ENCODE peak calls at places on chromosomes 7 and 10, in four cellular contexts. One of them, this sample, is unnamed.
A peak's percentile ranks its signal among the peaks of the same experiment; 100 is the strongest.

GRCh38 chr10:13346912-13347234 is 1.2 kb downstream of the SEPHS1 start:
- DNase-seq in MM.1S: peak; percentile 21
- DNase-seq in neural progenitor cell: peak; percentile 44
- DNase-seq in fibroblast of lung: peak; percentile 2
- DNase-seq in this sample: no peak

GRCh38 chr7:107746006-107746405 is 2.1 kb downstream of the CBLL1 start:
- DNase-seq in MM.1S: no peak
- DNase-seq in neural progenitor cell: no peak
- DNase-seq in fibroblast of lung: no peak
- DNase-seq in this sample: peak; percentile 26

GRCh38 chr10:63711866-63712716 is 190.9 kb downstream of the REEP3 start:
- DNase-seq in MM.1S: no peak
- DNase-seq in neural progenitor cell: no peak
- DNase-seq in fibroblast of lung: peak; percentile 96
- DNase-seq in this sample: no peak

GRCh38 chr7:33973235-33974015 is 68.1 kb downstream of the BMPER start:
- DNase-seq in MM.1S: no peak
- DNase-seq in neural progenitor cell: no peak
- DNase-seq in fibroblast of lung: no peak
- DNase-seq in this sample: no peak

GRCh38 chr7:17298840-17299476 is 506 bp downstream of the AHR start:
- DNase-seq in MM.1S: peak; percentile 56
- DNase-seq in neural progenitor cell: peak; percentile 65
- DNase-seq in fibroblast of lung: peak; percentile 21
- DNase-seq in this sample: peak; percentile 27

GRCh38 chr10:128102480-128103228 is 23.6 kb downstream of the MKI67 start:
- DNase-seq in MM.1S: no peak
- DNase-seq in neural progenitor cell: no peak
- DNase-seq in fibroblast of lung: no peak
- DNase-seq in this sample: no peak

GRCh38 chr10:43343126-43343525 is 28.3 kb upstream of the FXYD4 start:
- DNase-seq in MM.1S: no peak
- DNase-seq in neural progenitor cell: no peak
- DNase-seq in fibroblast of lung: no peak
- DNase-seq in this sample: no peak

GRCh38 chr7:10974717-10975032 is 1.0 kb downstream of the PHF14 start:
- DNase-seq in MM.1S: no peak
- DNase-seq in neural progenitor cell: no peak
- DNase-seq in fibroblast of lung: no peak
- DNase-seq in this sample: no peak

GRCh38 chr10:22434521-22434920 is 89.2 kb downstream of the SPAG6 start:
- DNase-seq in MM.1S: no peak
- DNase-seq in neural progenitor cell: no peak
- DNase-seq in fibroblast of lung: no peak
- DNase-seq in this sample: no peak

GRCh38 chr10:50653142-50653541 is 29.4 kb upstream of the SGMS1 start:
- DNase-seq in MM.1S: peak; percentile 64
- DNase-seq in neural progenitor cell: no peak
- DNase-seq in fibroblast of lung: peak; percentile 23
- DNase-seq in this sample: peak; percentile 41

GRCh38 chr10:42974693-42975002 is 102.2 kb upstream of the RET start:
- DNase-seq in MM.1S: no peak
- DNase-seq in neural progenitor cell: no peak
- DNase-seq in fibroblast of lung: no peak
- DNase-seq in this sample: no peak

GRCh38 chr10:69979177-69979576 is 73.5 kb upstream of the MACROH2A2 start:
- DNase-seq in MM.1S: no peak
- DNase-seq in neural progenitor cell: no peak
- DNase-seq in fibroblast of lung: no peak
- DNase-seq in this sample: no peak

GRCh38 chr10:92757066-92757716 is 67.4 kb downstream of the HHEX start:
- DNase-seq in MM.1S: peak; percentile 79
- DNase-seq in neural progenitor cell: peak; percentile 59
- DNase-seq in fibroblast of lung: peak; percentile 82
- DNase-seq in this sample: peak; percentile 31

GRCh38 chr7:1532456-1533254 is 2.2 kb downstream of the MAFK start:
- DNase-seq in MM.1S: no peak
- DNase-seq in neural progenitor cell: no peak
- DNase-seq in fibroblast of lung: peak; percentile 90
- DNase-seq in this sample: peak; percentile 70

GRCh38 chr10:86254081-86254480 is 112.5 kb downstream of the GRID1 start:
- DNase-seq in MM.1S: no peak
- DNase-seq in neural progenitor cell: no peak
- DNase-seq in fibroblast of lung: no peak
- DNase-seq in this sample: no peak

GRCh38 chr7:68258569-68258968 is 1261.9 kb downstream of the TYW1 start:
- DNase-seq in MM.1S: no peak
- DNase-seq in neural progenitor cell: peak; percentile 17
- DNase-seq in fibroblast of lung: no peak
- DNase-seq in this sample: no peak

GRCh38 chr7:109503421-109503820 is 933.7 kb downstream of the DNAJB9 start:
- DNase-seq in MM.1S: no peak
- DNase-seq in neural progenitor cell: no peak
- DNase-seq in fibroblast of lung: no peak
- DNase-seq in this sample: peak; percentile 10

GRCh38 chr10:80185522-80186299 is 19.6 kb downstream of the ANXA11 start:
- DNase-seq in MM.1S: no peak
- DNase-seq in neural progenitor cell: no peak
- DNase-seq in fibroblast of lung: no peak
- DNase-seq in this sample: no peak

GRCh38 chr7:43659549-43659896 is 69.8 kb downstream of the COA1 start:
- DNase-seq in MM.1S: no peak
- DNase-seq in neural progenitor cell: no peak
- DNase-seq in fibroblast of lung: no peak
- DNase-seq in this sample: no peak

GRCh38 chr10:68543004-68543918 is 15.9 kb upstream of the SLC25A16 start:
- DNase-seq in MM.1S: no peak
- DNase-seq in neural progenitor cell: no peak
- DNase-seq in fibroblast of lung: peak; percentile 90
- DNase-seq in this sample: no peak

GRCh38 chr10:810351-810846 is 120.9 kb upstream of the DIP2C start:
- DNase-seq in MM.1S: peak; percentile 27
- DNase-seq in neural progenitor cell: peak; percentile 76
- DNase-seq in fibroblast of lung: no peak
- DNase-seq in this sample: no peak

GRCh38 chr10:72875250-72876055 is 18.1 kb upstream of the OIT3 start:
- DNase-seq in MM.1S: peak; percentile 45
- DNase-seq in neural progenitor cell: peak; percentile 31
- DNase-seq in fibroblast of lung: peak; percentile 22
- DNase-seq in this sample: no peak

GRCh38 chr10:6388261-6388893 is 185.6 kb downstream of the PFKFB3 start:
- DNase-seq in MM.1S: no peak
- DNase-seq in neural progenitor cell: no peak
- DNase-seq in fibroblast of lung: no peak
- DNase-seq in this sample: no peak

GRCh38 chr10:16792675-16793074 is 24.5 kb downstream of the RSU1 start:
- DNase-seq in MM.1S: no peak
- DNase-seq in neural progenitor cell: no peak
- DNase-seq in fibroblast of lung: peak; percentile 87
- DNase-seq in this sample: peak; percentile 16

GRCh38 chr10:106929291-106929925 is 235.1 kb downstream of the SORCS1 start:
- DNase-seq in MM.1S: no peak
- DNase-seq in neural progenitor cell: peak; percentile 68
- DNase-seq in fibroblast of lung: no peak
- DNase-seq in this sample: no peak

GRCh38 chr10:106930751-106931150 is 233.8 kb downstream of the SORCS1 start:
- DNase-seq in MM.1S: no peak
- DNase-seq in neural progenitor cell: no peak
- DNase-seq in fibroblast of lung: no peak
- DNase-seq in this sample: no peak

GRCh38 chr10:106935978-106936451 is 228.5 kb downstream of the SORCS1 start:
- DNase-seq in MM.1S: peak; percentile 57
- DNase-seq in neural progenitor cell: no peak
- DNase-seq in fibroblast of lung: no peak
- DNase-seq in this sample: no peak

GRCh38 chr10:106931853-106932249 is 232.7 kb downstream of the SORCS1 start:
- DNase-seq in MM.1S: no peak
- DNase-seq in neural progenitor cell: no peak
- DNase-seq in fibroblast of lung: no peak
- DNase-seq in this sample: no peak

DNA sequence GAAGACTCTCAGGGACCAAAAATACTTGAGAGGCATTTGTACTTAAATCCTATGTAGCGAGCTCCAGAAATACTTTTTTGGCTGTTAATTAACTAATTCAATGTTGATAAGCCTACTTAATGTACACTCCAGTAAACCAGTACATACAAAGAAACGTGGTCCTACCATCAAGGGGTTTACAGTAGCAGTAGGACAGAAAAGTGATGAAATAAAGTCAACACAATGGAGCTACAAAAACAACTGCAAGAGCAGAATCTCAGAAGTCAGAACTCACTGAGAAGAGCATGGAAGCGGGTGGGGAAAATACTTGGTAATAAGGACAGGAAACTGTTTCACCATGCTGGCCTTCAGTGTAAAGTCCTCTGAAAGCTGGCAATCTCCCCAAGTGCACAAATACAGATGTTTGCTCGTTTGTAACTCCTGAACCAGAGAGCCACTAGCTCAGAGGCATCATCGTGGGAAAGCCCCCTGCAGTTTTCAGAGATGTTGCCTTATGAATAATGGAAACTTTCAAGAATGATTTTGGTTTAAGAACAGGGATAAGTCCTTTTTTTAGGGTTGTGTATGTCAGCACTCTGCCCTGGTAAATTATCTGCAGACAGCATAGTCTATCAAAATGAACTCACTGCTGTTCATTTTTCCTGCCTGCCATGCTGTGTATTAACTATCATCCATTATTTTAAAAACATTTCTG is 233.2 kb downstream of the SORCS1 start:
- DNase-seq in MM.1S: peak; percentile 25
- DNase-seq in neural progenitor cell: no peak
- DNase-seq in fibroblast of lung: no peak
- DNase-seq in this sample: no peak
- H3K4me2 ChIP-seq in MM.1S: peak overlapping the region; percentile 3
- H3K4me2 ChIP-seq in neural progenitor cell: peak overlapping the region; percentile 19
- H3K4me2 ChIP-seq in fibroblast of lung: no peak overlapping the region
- H3K4me2 ChIP-seq in this sample: no peak overlapping the region

GRCh38 chr7:57348646-57349269 is 101.2 kb upstream of the ZNF716 start:
- DNase-seq in MM.1S: no peak
- DNase-seq in neural progenitor cell: no peak
- DNase-seq in fibroblast of lung: no peak
- DNase-seq in this sample: no peak

GRCh38 chr7:57342954-57343353 is 107.0 kb upstream of the ZNF716 start:
- DNase-seq in MM.1S: no peak
- DNase-seq in neural progenitor cell: no peak
- DNase-seq in fibroblast of lung: no peak
- DNase-seq in this sample: no peak

GRCh38 chr7:57343901-57344622 is 105.9 kb upstream of the ZNF716 start:
- DNase-seq in MM.1S: no peak
- DNase-seq in neural progenitor cell: no peak
- DNase-seq in fibroblast of lung: no peak
- DNase-seq in this sample: no peak

GRCh38 chr7:57339198-57339944 is 110.6 kb upstream of the ZNF716 start:
- DNase-seq in MM.1S: no peak
- DNase-seq in neural progenitor cell: no peak
- DNase-seq in fibroblast of lung: no peak
- DNase-seq in this sample: no peak

GRCh38 chr7:57344957-57345356 is 105.0 kb upstream of the ZNF716 start:
- DNase-seq in MM.1S: no peak
- DNase-seq in neural progenitor cell: no peak
- DNase-seq in fibroblast of lung: no peak
- DNase-seq in this sample: no peak
- H3K9me3 ChIP-seq in MM.1S: no peaks in the 10 kb centered on the region
- H3K9me3 ChIP-seq in neural progenitor cell: no peaks in the 10 kb centered on the region
- H3K9me3 ChIP-seq in fibroblast of lung: no peaks in the 10 kb centered on the region
- H3K9me3 ChIP-seq in this sample: peaks cover 69% of the 10 kb centered on the region

GRCh38 chr7:100539436-100540006 is 518 bp downstream of the AGFG2 start:
- DNase-seq in MM.1S: no peak
- DNase-seq in neural progenitor cell: peak; percentile 51
- DNase-seq in fibroblast of lung: no peak
- DNase-seq in this sample: no peak

GRCh38 chr7:100543586-100543985 is 4.6 kb downstream of the AGFG2 start:
- DNase-seq in MM.1S: no peak
- DNase-seq in neural progenitor cell: no peak
- DNase-seq in fibroblast of lung: no peak
- DNase-seq in this sample: no peak

GRCh38 chr7:100538654-100539435 is at the start of gene AGFG2:
- DNase-seq in MM.1S: peak; percentile 100
- DNase-seq in neural progenitor cell: peak; percentile 100
- DNase-seq in fibroblast of lung: peak; percentile 99
- DNase-seq in this sample: peak; percentile 100

GRCh38 chr7:100540073-100540723 is 1.2 kb downstream of the AGFG2 start:
- DNase-seq in MM.1S: no peak
- DNase-seq in neural progenitor cell: no peak
- DNase-seq in fibroblast of lung: no peak
- DNase-seq in this sample: no peak

GRCh38 chr7:100538348-100538653 is 702 bp upstream of the AGFG2 start:
- DNase-seq in MM.1S: no peak
- DNase-seq in neural progenitor cell: no peak
- DNase-seq in fibroblast of lung: no peak
- DNase-seq in this sample: no peak
- H3K4me2 ChIP-seq in MM.1S: peak overlapping the region; percentile 97
- H3K4me2 ChIP-seq in neural progenitor cell: peak overlapping the region; percentile 71
- H3K4me2 ChIP-seq in fibroblast of lung: peak overlapping the region; percentile 70
- H3K4me2 ChIP-seq in this sample: peak overlapping the region; percentile 91

DNA sequence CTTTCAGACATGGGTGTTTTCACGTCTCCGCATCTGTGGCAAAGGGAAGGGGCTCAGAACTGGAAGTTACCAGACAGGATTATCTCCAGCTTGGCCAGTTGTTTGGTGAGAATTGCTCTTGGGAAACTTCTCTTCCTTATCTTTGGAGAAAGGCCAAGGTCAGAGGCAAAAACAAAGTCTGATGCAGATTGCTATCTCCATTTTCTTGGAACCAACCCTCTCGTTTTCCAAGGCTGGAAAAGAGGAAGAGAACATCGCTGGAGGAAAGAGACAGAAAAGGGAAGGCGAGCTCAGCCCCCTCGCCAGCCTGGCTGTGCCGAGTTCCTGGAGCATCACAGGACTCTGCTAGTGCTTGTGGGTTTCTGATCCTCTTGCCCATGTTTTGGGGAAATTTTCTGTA is 396.8 kb upstream of the SHH start:
- DNase-seq in MM.1S: no peak
- DNase-seq in neural progenitor cell: no peak
- DNase-seq in fibroblast of lung: no peak
- DNase-seq in this sample: no peak
- H3K9me3 ChIP-seq in MM.1S: no peaks in the 10 kb centered on the region
- H3K9me3 ChIP-seq in neural progenitor cell: no peaks in the 10 kb centered on the region
- H3K9me3 ChIP-seq in fibroblast of lung: no peaks in the 10 kb centered on the region
- H3K9me3 ChIP-seq in this sample: no peaks in the 10 kb centered on the region

DNA sequence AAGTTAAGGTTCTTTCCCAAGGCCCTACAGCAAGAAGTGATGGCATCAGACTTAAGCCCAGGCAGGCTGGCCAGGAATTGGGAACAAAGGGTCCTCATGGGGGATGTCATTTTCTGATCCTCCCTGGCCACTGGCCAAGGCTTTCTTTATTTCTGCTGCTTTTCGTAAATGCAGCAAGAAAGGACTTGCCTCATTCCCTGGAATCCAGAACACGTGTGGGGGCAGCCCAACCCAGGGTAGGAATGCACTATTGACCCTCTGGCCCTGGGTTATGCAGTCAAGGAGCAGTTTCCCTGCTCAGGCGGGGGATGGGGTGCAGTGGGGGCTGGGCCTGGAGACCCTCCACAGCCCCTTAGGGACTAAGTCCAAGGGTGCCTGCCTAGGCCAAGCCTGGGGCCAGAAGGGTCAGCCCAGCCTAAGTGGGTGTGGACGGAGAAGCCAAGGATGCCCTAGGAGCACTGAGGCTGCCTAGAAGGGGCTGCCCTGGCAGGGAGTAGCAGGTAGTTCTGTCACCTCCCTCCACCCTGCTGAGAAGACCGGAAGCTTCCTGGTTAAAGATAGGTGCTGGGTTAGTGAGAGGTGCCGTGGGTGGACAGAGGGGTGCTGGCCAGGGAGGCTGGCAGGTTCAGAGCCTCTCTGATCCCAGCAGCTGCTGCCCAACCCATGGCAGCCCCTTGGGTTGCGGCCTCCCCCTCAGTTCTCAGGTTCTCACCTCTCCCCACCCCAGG is 179.2 kb downstream of the SH3PXD2A start:
- DNase-seq in MM.1S: no peak
- DNase-seq in neural progenitor cell: no peak
- DNase-seq in fibroblast of lung: peak; percentile 63
- DNase-seq in this sample: peak; percentile 86
- H3K4me2 ChIP-seq in MM.1S: no peak overlapping the region
- H3K4me2 ChIP-seq in neural progenitor cell: peak overlapping the region; percentile 36
- H3K4me2 ChIP-seq in fibroblast of lung: peak overlapping the region; percentile 73
- H3K4me2 ChIP-seq in this sample: peak overlapping the region; percentile 34

This sample was measured in trophoblast cell.